ENCODE peak calls at places on chromosomes 1 and 21, in five cellular contexts. One of them, this sample, is unnamed.

GRCh38 chr1:47569681-47570470 is 132.0 kb downstream of the FOXD2 start:
- DNase-seq in epithelial cell of esophagus: peak
- DNase-seq in stimulated activated CD8-positive, alpha-beta memory T cell treated with anti-CD3 and anti-CD28 coated beads, Interleukin-15, amount 100 ng/mL, for 4 hours: no peak
- DNase-seq in NCI-H345: no peak
- DNase-seq in endothelial cell: peak
- DNase-seq in this sample: no peak

GRCh38 chr1:164895026-164895907 is 336.3 kb downstream of the PBX1 start:
- DNase-seq in epithelial cell of esophagus: no peak
- DNase-seq in stimulated activated CD8-positive, alpha-beta memory T cell treated with anti-CD3 and anti-CD28 coated beads, Interleukin-15, amount 100 ng/mL, for 4 hours: no peak
- DNase-seq in NCI-H345: no peak
- DNase-seq in endothelial cell: no peak
- DNase-seq in this sample: no peak

GRCh38 chr1:201020040-201020591 is 3.4 kb downstream of the KIF21B start:
- DNase-seq in epithelial cell of esophagus: peak
- DNase-seq in stimulated activated CD8-positive, alpha-beta memory T cell treated with anti-CD3 and anti-CD28 coated beads, Interleukin-15, amount 100 ng/mL, for 4 hours: no peak
- DNase-seq in NCI-H345: no peak
- DNase-seq in endothelial cell: no peak
- DNase-seq in this sample: no peak

GRCh38 chr1:22780696-22781095 is 70.1 kb downstream of the EPHB2 start:
- DNase-seq in epithelial cell of esophagus: peak
- DNase-seq in stimulated activated CD8-positive, alpha-beta memory T cell treated with anti-CD3 and anti-CD28 coated beads, Interleukin-15, amount 100 ng/mL, for 4 hours: no peak
- DNase-seq in NCI-H345: no peak
- DNase-seq in endothelial cell: peak
- DNase-seq in this sample: no peak

GRCh38 chr1:24963099-24963872 is 33.2 kb upstream of the RUNX3 start:
- DNase-seq in epithelial cell of esophagus: no peak
- DNase-seq in stimulated activated CD8-positive, alpha-beta memory T cell treated with anti-CD3 and anti-CD28 coated beads, Interleukin-15, amount 100 ng/mL, for 4 hours: no peak
- DNase-seq in NCI-H345: no peak
- DNase-seq in endothelial cell: no peak
- DNase-seq in this sample: no peak

GRCh38 chr1:223334156-223334555 is 29.8 kb downstream of the SUSD4 start:
- DNase-seq in epithelial cell of esophagus: no peak
- DNase-seq in stimulated activated CD8-positive, alpha-beta memory T cell treated with anti-CD3 and anti-CD28 coated beads, Interleukin-15, amount 100 ng/mL, for 4 hours: no peak
- DNase-seq in NCI-H345: no peak
- DNase-seq in endothelial cell: no peak
- DNase-seq in this sample: no peak

GRCh38 chr1:23699280-23700179 is 7.9 kb downstream of the RPL11 start:
- DNase-seq in epithelial cell of esophagus: peak
- DNase-seq in stimulated activated CD8-positive, alpha-beta memory T cell treated with anti-CD3 and anti-CD28 coated beads, Interleukin-15, amount 100 ng/mL, for 4 hours: no peak
- DNase-seq in NCI-H345: no peak
- DNase-seq in endothelial cell: no peak
- DNase-seq in this sample: no peak

GRCh38 chr1:21607549-21608529 is 61.3 kb downstream of the RAP1GAP start:
- DNase-seq in epithelial cell of esophagus: peak
- DNase-seq in stimulated activated CD8-positive, alpha-beta memory T cell treated with anti-CD3 and anti-CD28 coated beads, Interleukin-15, amount 100 ng/mL, for 4 hours: no peak
- DNase-seq in NCI-H345: no peak
- DNase-seq in endothelial cell: peak
- DNase-seq in this sample: no peak

GRCh38 chr21:25735895-25736597 is 1.3 kb downstream of the GABPA start:
- DNase-seq in epithelial cell of esophagus: peak
- DNase-seq in stimulated activated CD8-positive, alpha-beta memory T cell treated with anti-CD3 and anti-CD28 coated beads, Interleukin-15, amount 100 ng/mL, for 4 hours: no peak
- DNase-seq in NCI-H345: no peak
- DNase-seq in endothelial cell: no peak
- DNase-seq in this sample: peak

GRCh38 chr1:212110617-212111016 is 75.1 kb downstream of the DTL start:
- DNase-seq in epithelial cell of esophagus: no peak
- DNase-seq in stimulated activated CD8-positive, alpha-beta memory T cell treated with anti-CD3 and anti-CD28 coated beads, Interleukin-15, amount 100 ng/mL, for 4 hours: no peak
- DNase-seq in NCI-H345: no peak
- DNase-seq in endothelial cell: no peak
- DNase-seq in this sample: no peak

GRCh38 chr1:109876617-109877319 is 33.9 kb upstream of the CSF1 start:
- DNase-seq in epithelial cell of esophagus: no peak
- DNase-seq in stimulated activated CD8-positive, alpha-beta memory T cell treated with anti-CD3 and anti-CD28 coated beads, Interleukin-15, amount 100 ng/mL, for 4 hours: no peak
- DNase-seq in NCI-H345: no peak
- DNase-seq in endothelial cell: no peak
- DNase-seq in this sample: no peak

GRCh38 chr21:43814215-43815106 is 25.1 kb downstream of the RRP1 start:
- DNase-seq in epithelial cell of esophagus: no peak
- DNase-seq in stimulated activated CD8-positive, alpha-beta memory T cell treated with anti-CD3 and anti-CD28 coated beads, Interleukin-15, amount 100 ng/mL, for 4 hours: no peak
- DNase-seq in NCI-H345: no peak
- DNase-seq in endothelial cell: no peak
- DNase-seq in this sample: no peak

GRCh38 chr21:45415188-45415942 is 10.4 kb downstream of the COL18A1 start:
- DNase-seq in epithelial cell of esophagus: no peak
- DNase-seq in stimulated activated CD8-positive, alpha-beta memory T cell treated with anti-CD3 and anti-CD28 coated beads, Interleukin-15, amount 100 ng/mL, for 4 hours: no peak
- DNase-seq in NCI-H345: no peak
- DNase-seq in endothelial cell: no peak
- DNase-seq in this sample: no peak

GRCh38 chr1:201127755-201128455 is 921 bp upstream of the ASCL5 start:
- DNase-seq in epithelial cell of esophagus: peak
- DNase-seq in stimulated activated CD8-positive, alpha-beta memory T cell treated with anti-CD3 and anti-CD28 coated beads, Interleukin-15, amount 100 ng/mL, for 4 hours: no peak
- DNase-seq in NCI-H345: no peak
- DNase-seq in endothelial cell: no peak
- DNase-seq in this sample: no peak

GRCh38 chr1:81832573-81832972 is 31.8 kb downstream of the ADGRL2 start:
- DNase-seq in epithelial cell of esophagus: no peak
- DNase-seq in stimulated activated CD8-positive, alpha-beta memory T cell treated with anti-CD3 and anti-CD28 coated beads, Interleukin-15, amount 100 ng/mL, for 4 hours: no peak
- DNase-seq in NCI-H345: no peak
- DNase-seq in endothelial cell: no peak
- DNase-seq in this sample: no peak

GRCh38 chr1:200226268-200226968 is 183.4 kb downstream of the ZNF281 start:
- DNase-seq in epithelial cell of esophagus: no peak
- DNase-seq in stimulated activated CD8-positive, alpha-beta memory T cell treated with anti-CD3 and anti-CD28 coated beads, Interleukin-15, amount 100 ng/mL, for 4 hours: no peak
- DNase-seq in NCI-H345: no peak
- DNase-seq in endothelial cell: no peak
- DNase-seq in this sample: no peak

GRCh38 chr1:2126331-2127180 is 68.0 kb downstream of the FAAP20 start:
- DNase-seq in epithelial cell of esophagus: no peak
- DNase-seq in stimulated activated CD8-positive, alpha-beta memory T cell treated with anti-CD3 and anti-CD28 coated beads, Interleukin-15, amount 100 ng/mL, for 4 hours: no peak
- DNase-seq in NCI-H345: no peak
- DNase-seq in endothelial cell: no peak
- DNase-seq in this sample: no peak

GRCh38 chr21:36105327-36105842 is 29.5 kb upstream of the CBR3 start:
- DNase-seq in epithelial cell of esophagus: no peak
- DNase-seq in stimulated activated CD8-positive, alpha-beta memory T cell treated with anti-CD3 and anti-CD28 coated beads, Interleukin-15, amount 100 ng/mL, for 4 hours: no peak
- DNase-seq in NCI-H345: no peak
- DNase-seq in endothelial cell: no peak
- DNase-seq in this sample: no peak

GRCh38 chr21:34915364-34915834 is 133.7 kb downstream of the RUNX1 start:
- DNase-seq in epithelial cell of esophagus: peak
- DNase-seq in stimulated activated CD8-positive, alpha-beta memory T cell treated with anti-CD3 and anti-CD28 coated beads, Interleukin-15, amount 100 ng/mL, for 4 hours: no peak
- DNase-seq in NCI-H345: no peak
- DNase-seq in endothelial cell: no peak
- DNase-seq in this sample: no peak

GRCh38 chr1:39407889-39408640 is 83.4 kb upstream of the BMP8A start:
- DNase-seq in epithelial cell of esophagus: no peak
- DNase-seq in stimulated activated CD8-positive, alpha-beta memory T cell treated with anti-CD3 and anti-CD28 coated beads, Interleukin-15, amount 100 ng/mL, for 4 hours: no peak
- DNase-seq in NCI-H345: no peak
- DNase-seq in endothelial cell: no peak
- DNase-seq in this sample: peak